ENCODE peak calls at places on chromosomes 6 and 20, in six cellular contexts. E is CD8-positive, alpha-beta memory T cell; P is neuronal stem cell; F is AG04450; I is GM23338; C is colonic mucosa. H is an unnamed sample.
A peak's percentile ranks its signal among the peaks of the same experiment; 100 is the strongest.

GRCh38 chr6:46491201-46491788 is at the start of gene RCAN2:
- DNase-seq in E (peak; percentile 45), F (no peak), C (peak; percentile 65), P (peak; percentile 75), I (peak; percentile 91), H (peak; percentile 62)

GRCh38 chr6:16947461-16948159 is 154.2 kb upstream of the STMND1 start:
- DNase-seq in F (peak; percentile 92), E (no peak), P (no peak), C (peak; percentile 33), I (peak; percentile 52), H (peak; percentile 52)

GRCh38 chr6:106792536-106793236 is 163.3 kb downstream of the QRSL1 start:
- DNase-seq in C (no peak), F (no peak), E (no peak), P (no peak), I (no peak), H (no peak)

GRCh38 chr6:50091641-50092040 is 41.9 kb upstream of the DEFB112 start:
- DNase-seq in I (no peak), E (no peak), P (no peak), F (no peak), C (no peak), H (no peak)

GRCh38 chr20:54874718-54875117 is 399.3 kb downstream of the DOK5 start:
- DNase-seq in C (no peak), F (no peak), E (no peak), P (no peak), I (no peak), H (no peak)

GRCh38 chr6:151690768-151691562 is 116.5 kb upstream of the ESR1 start:
- DNase-seq in E (no peak), F (no peak), I (no peak), P (no peak), C (no peak), H (no peak)

GRCh38 chr6:9316831-9317230 is 881.5 kb upstream of the SLC35B3 start:
- DNase-seq in C (no peak), F (no peak), P (no peak), E (no peak), I (no peak), H (no peak)

GRCh38 chr20:60144428-60144827 is 186.2 kb downstream of the CDH26 start:
- DNase-seq in I (no peak), F (no peak), E (no peak), P (no peak), C (no peak), H (no peak)

DNA sequence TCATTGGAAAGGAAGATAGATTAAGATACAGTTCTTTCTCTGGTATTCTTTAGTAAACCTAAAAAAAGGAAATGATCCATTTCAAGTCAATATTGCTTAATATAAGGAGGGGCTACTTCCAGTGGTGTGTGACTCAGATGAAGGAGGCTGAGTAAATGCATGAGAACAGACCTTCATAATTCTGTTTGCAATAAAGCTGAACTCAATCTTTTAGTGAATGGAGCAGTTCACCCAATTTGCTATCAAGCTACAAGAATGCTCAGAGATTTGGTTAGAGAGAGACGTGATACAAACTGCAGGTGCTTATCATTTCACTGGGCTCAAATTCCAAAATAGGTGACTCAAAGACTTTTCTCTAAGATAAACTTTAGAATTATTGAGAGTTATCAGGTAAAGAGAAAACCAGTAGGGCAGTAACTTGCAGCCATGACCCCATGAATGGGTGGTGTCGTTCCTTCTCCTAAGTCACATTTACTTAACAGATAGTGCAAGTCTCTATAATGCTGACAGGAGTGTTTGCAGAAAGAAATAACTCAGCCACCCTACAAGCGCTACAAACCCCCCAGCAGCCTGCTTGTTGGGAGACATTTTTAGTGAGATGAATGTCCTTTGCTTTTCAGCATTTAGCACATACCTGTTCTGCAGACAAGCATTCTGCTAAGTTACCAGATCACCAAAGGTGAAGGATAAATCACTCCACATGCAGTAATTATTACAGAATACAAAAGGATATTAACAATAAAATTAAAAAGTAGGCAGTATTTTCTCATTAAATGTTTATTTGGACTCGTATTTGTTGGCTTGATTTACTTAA is 16.4 kb upstream of the BLOC1S5 start:
- DNase-seq in F (no peak), C (no peak), E (no peak), P (no peak), I (no peak), H (no peak)
- H3K27ac ChIP-seq in F (no peak overlapping the region), C (no peak overlapping the region), E (no peak overlapping the region), P (no peak overlapping the region), I (no peak overlapping the region), H (no peak overlapping the region)

GRCh38 chr6:490251-491037 is 98.9 kb downstream of the IRF4 start:
- DNase-seq in C (no peak), E (no peak), F (no peak), P (no peak), I (no peak), H (no peak)
- H3K27ac ChIP-seq in C (no peak overlapping the region), E (no peak overlapping the region), F (no peak overlapping the region), P (no peak overlapping the region), I (no peak overlapping the region), H (no peak overlapping the region)

GRCh38 chr6:95785785-95786184 is 208.4 kb downstream of the MANEA start:
- DNase-seq in C (no peak), F (no peak), E (no peak), I (no peak), P (no peak), H (no peak)
- H3K27ac ChIP-seq in C (no peak overlapping the region), F (no peak overlapping the region), E (no peak overlapping the region), I (no peak overlapping the region), P (no peak overlapping the region), H (no peak overlapping the region)

DNA sequence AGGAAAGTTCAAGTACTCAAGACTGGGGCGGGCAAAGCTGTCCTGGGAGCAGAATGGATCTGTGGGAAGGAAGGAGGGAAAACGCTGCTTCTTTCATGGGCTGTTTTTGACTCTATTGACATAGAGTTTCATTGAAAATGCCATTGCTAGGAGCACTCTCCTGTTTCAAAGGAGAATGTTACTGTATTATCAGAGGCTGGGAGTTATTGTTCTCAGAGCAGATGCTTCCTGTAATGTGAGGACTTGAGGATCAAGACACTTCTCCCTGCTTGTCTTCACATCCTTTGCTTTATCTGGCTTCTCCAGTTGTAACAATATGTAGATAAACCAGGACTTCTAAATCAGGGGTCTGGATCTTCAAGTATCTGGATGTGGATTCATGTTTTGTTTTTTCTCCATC is 3.7 kb downstream of the CD109 start:
- DNase-seq in E (no peak), C (no peak), P (no peak), F (no peak), I (no peak), H (no peak)
- H3K27ac ChIP-seq in E (no peak overlapping the region), C (no peak overlapping the region), P (no peak overlapping the region), F (no peak overlapping the region), I (no peak overlapping the region), H (peak overlapping the region; percentile 23)

DNA sequence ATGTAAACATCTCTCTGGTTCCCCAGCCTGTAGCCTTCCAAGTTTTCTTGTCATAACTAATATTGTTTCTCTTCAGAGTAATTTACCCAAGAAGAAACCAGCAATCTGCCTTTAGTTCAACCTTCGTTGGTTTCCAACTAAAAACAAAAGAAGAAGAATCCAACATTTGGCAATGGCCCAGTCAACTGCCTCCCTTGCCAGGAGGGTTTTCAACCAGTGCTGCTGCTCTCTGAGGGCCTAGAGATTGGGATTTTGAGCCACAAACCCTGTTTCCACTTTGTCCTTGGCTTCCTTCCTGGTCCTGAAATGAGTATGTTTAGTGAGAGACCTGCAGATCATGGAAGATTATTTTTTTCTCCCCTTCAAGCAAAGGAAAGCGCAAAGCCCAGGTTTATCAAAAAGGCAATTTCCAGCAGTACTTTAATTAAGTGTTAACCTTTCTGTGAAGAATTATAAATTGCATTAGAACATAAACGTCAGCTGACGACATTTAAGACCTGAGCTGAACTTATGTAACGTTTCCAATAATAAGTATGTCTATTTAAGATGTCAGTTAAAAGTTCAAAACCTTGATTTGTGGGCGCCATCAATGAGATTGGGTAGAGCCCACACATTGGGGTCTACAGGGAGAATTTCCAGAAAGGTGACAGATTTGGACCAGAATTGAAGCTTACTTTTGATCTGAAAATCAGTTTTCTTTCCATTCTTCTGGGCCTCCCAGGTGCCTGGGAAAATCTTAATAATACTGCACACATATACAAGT is 396.0 kb upstream of the CNR1 start:
- DNase-seq in P (no peak), E (no peak), F (no peak), C (no peak), I (no peak), H (no peak)
- H3K27ac ChIP-seq in P (no peak overlapping the region), E (no peak overlapping the region), F (no peak overlapping the region), C (no peak overlapping the region), I (no peak overlapping the region), H (no peak overlapping the region)

GRCh38 chr6:35484921-35485392 is 11.9 kb downstream of the TEAD3 start:
- DNase-seq in P (no peak), E (peak; percentile 32), I (no peak), F (no peak), C (no peak), H (no peak)

GRCh38 chr6:35485402-35485877 is 11.4 kb downstream of the TEAD3 start:
- DNase-seq in F (no peak), C (peak; percentile 81), E (peak; percentile 36), I (peak; percentile 94), P (peak; percentile 67), H (peak; percentile 74)

GRCh38 chr6:35487653-35488516 is 9.0 kb downstream of the TEAD3 start:
- DNase-seq in F (no peak), E (peak; percentile 43), I (peak; percentile 60), P (no peak), C (peak; percentile 84), H (peak; percentile 83)

GRCh38 chr6:35483892-35484645 is 12.8 kb downstream of the TEAD3 start:
- DNase-seq in C (no peak), P (no peak), E (peak; percentile 32), F (no peak), I (no peak), H (no peak)

GRCh38 chr6:35486005-35486925 is 10.6 kb downstream of the TEAD3 start:
- DNase-seq in E (peak; percentile 45), I (peak; percentile 94), C (peak; percentile 94), P (no peak), F (no peak), H (peak; percentile 96)
- H3K27ac ChIP-seq in E (peak overlapping the region; percentile 38), I (peak overlapping the region; percentile 100), C (peak overlapping the region; percentile 94), P (peak overlapping the region; percentile 86), F (peak overlapping the region; percentile 61), H (peak overlapping the region; percentile 100)